ENCODE peak calls at places on chromosome 2, in nine cellular contexts. I is fibroblast of mammary gland; P is transverse colon; Z is activated CD4-positive, alpha-beta T cell treated with anti-CD3 and anti-CD28 coated beads, Interleukin-2, amount 50 U/mL, for 24 hours; F is occipital lobe; O is NCI-H2081; B is pons; K is skeletal muscle cell; M is hippocampal formation. J is an unnamed sample.

GRCh38 chr2:46332686-46333281 is 35.6 kb downstream of the EPAS1 start:
- DNase-seq in B (no peak), Z (no peak), I (peak; percentile 84), K (no peak), P (no peak), M (no peak), F (no peak), O (no peak), J (no peak)

GRCh38 chr2:155815851-155816250 is 516.7 kb downstream of the NR4A2 start:
- DNase-seq in B (peak; percentile 70), Z (no peak), P (no peak), I (peak; percentile 13), M (peak; percentile 17), K (no peak), O (no peak), F (no peak), J (no peak)

GRCh38 chr2:226426292-226426736 is 373.3 kb downstream of the IRS1 start:
- DNase-seq in M (no peak), I (peak; percentile 95), B (no peak), O (no peak), K (peak; percentile 98), Z (no peak), F (no peak), P (no peak), J (no peak)

GRCh38 chr2:231932985-231933915 is 7.1 kb upstream of the NPPC start:
- DNase-seq in K (no peak), Z (no peak), B (no peak), O (no peak), P (no peak), I (no peak), M (no peak), F (no peak), J (no peak)

GRCh38 chr2:209960676-209961630 is 41.5 kb upstream of the RPE start:
- DNase-seq in O (peak; percentile 41), P (peak; percentile 32), M (peak; percentile 7), I (peak; percentile 55), K (no peak), Z (peak; percentile 16), F (no peak), B (peak; percentile 63), J (no peak)

GRCh38 chr2:228703099-228703498 is 521.6 kb upstream of the SPHKAP start:
- DNase-seq in F (no peak), B (no peak), M (no peak), O (no peak), I (no peak), P (no peak), K (no peak), Z (no peak), J (no peak)

GRCh38 chr2:204972606-204973336 is 427.5 kb downstream of the PARD3B start:
- DNase-seq in Z (no peak), M (peak; percentile 26), K (no peak), O (no peak), B (peak; percentile 60), I (no peak), P (no peak), F (no peak), J (no peak)

GRCh38 chr2:86249843-86250402 is 50.7 kb downstream of the MRPL35 start:
- DNase-seq in Z (no peak), K (peak; percentile 9), O (peak; percentile 61), F (peak; percentile 31), P (peak; percentile 54), M (no peak), I (peak; percentile 10), B (no peak), J (peak; percentile 17)

GRCh38 chr2:234991793-234992192 is 40.0 kb downstream of the SH3BP4 start:
- DNase-seq in F (no peak), Z (no peak), O (no peak), B (no peak), I (peak; percentile 20), P (no peak), M (no peak), K (no peak), J (no peak)

GRCh38 chr2:157625311-157625710 is 3.4 kb downstream of the ACVR1C start:
- DNase-seq in Z (no peak), K (no peak), M (no peak), O (no peak), F (no peak), P (no peak), I (peak; percentile 14), B (peak; percentile 28), J (no peak)

GRCh38 chr2:105563000-105563719 is 164.3 kb upstream of the FHL2 start:
- DNase-seq in O (no peak), B (no peak), K (no peak), I (no peak), Z (no peak), P (no peak), M (no peak), F (no peak), J (no peak)

GRCh38 chr2:235041221-235041917 is 89.6 kb downstream of the SH3BP4 start:
- DNase-seq in P (no peak), M (no peak), B (no peak), I (no peak), O (no peak), K (no peak), Z (no peak), F (no peak), J (no peak)

GRCh38 chr2:205769879-205770278 is 87.6 kb downstream of the NRP2 start:
- DNase-seq in K (no peak), O (peak; percentile 61), P (no peak), F (no peak), Z (no peak), M (no peak), I (no peak), B (no peak), J (no peak)

GRCh38 chr2:42954227-42954962 is 162.0 kb upstream of the HAAO start:
- DNase-seq in M (no peak), F (no peak), K (no peak), B (no peak), I (peak; percentile 71), Z (no peak), O (no peak), P (no peak), J (no peak)

GRCh38 chr2:46776687-46777327 is 138.8 kb downstream of the MCFD2 start:
- DNase-seq in Z (peak; percentile 32), O (peak; percentile 65), I (peak; percentile 79), K (no peak), F (no peak), P (peak; percentile 55), B (peak; percentile 48), M (no peak), J (no peak)

GRCh38 chr2:8456149-8457091 is 225.4 kb upstream of the ID2 start:
- DNase-seq in K (no peak), F (no peak), O (no peak), P (no peak), M (no peak), I (no peak), Z (peak; percentile 46), B (no peak), J (no peak)

GRCh38 chr2:55054476-55054875 is 4.2 kb upstream of the RTN4 start:
- DNase-seq in P (no peak), Z (peak; percentile 25), F (no peak), O (no peak), M (no peak), I (no peak), K (no peak), B (no peak), J (no peak)

GRCh38 chr2:215136669-215137328 is 1.6 kb downstream of the ABCA12 start:
- DNase-seq in K (no peak), I (peak; percentile 61), Z (no peak), M (no peak), F (no peak), B (no peak), P (no peak), O (no peak), J (no peak)

GRCh38 chr2:1789610-1790009 is 45.3 kb upstream of the PXDN start:
- DNase-seq in M (no peak), O (no peak), F (no peak), I (no peak), Z (no peak), P (no peak), B (no peak), K (no peak), J (no peak)

GRCh38 chr2:241595600-241596140 is 37.1 kb downstream of the BOK start:
- DNase-seq in I (no peak), P (no peak), O (no peak), K (no peak), Z (no peak), F (no peak), B (no peak), M (no peak), J (no peak)

GRCh38 chr2:233064526-233065199 is 4.5 kb downstream of the INPP5D start:
- DNase-seq in K (no peak), O (no peak), Z (no peak), B (peak; percentile 6), M (no peak), F (no peak), P (no peak), I (no peak), J (no peak)

GRCh38 chr2:172931256-172931894 is 144.3 kb upstream of the MAP3K20 start:
- DNase-seq in M (no peak), Z (no peak), O (no peak), K (no peak), I (peak; percentile 43), F (no peak), B (peak; percentile 56), P (no peak), J (no peak)

GRCh38 chr2:39488450-39488849 is 51.4 kb upstream of the MAP4K3 start:
- DNase-seq in K (peak; percentile 81), Z (no peak), B (no peak), O (no peak), P (no peak), I (peak; percentile 96), F (no peak), M (no peak), J (no peak)

GRCh38 chr2:211380041-211380440 is 823.6 kb downstream of the CPS1 start:
- DNase-seq in Z (no peak), I (no peak), O (no peak), M (no peak), F (no peak), P (no peak), K (no peak), B (no peak), J (no peak)

GRCh38 chr2:33498291-33498956 is 22.0 kb downstream of the RASGRP3 start:
- DNase-seq in K (no peak), Z (no peak), P (no peak), O (no peak), I (no peak), M (no peak), F (no peak), B (no peak), J (no peak)

GRCh38 chr2:96321230-96322103 is 3.6 kb upstream of the ITPRIPL1 start:
- DNase-seq in O (peak; percentile 67), F (peak; percentile 44), B (no peak), M (no peak), P (peak; percentile 71), K (no peak), Z (peak; percentile 61), I (peak; percentile 11), J (no peak)

GRCh38 chr2:20193185-20193584 is 31.7 kb downstream of the SDC1 start:
- DNase-seq in M (no peak), P (no peak), F (no peak), K (no peak), B (no peak), Z (no peak), O (no peak), I (no peak), J (no peak)

J was measured in caudate nucleus.